ENCODE peak calls at places on chromosomes 11 and 22, in eight cellular contexts. B is stomach, X is astrocyte, L is transverse colon, Z is IMR-90, D is cardiac muscle cell, C is tibial artery, R is suprapubic skin. G is an unnamed sample.
A peak's percentile ranks its signal among the peaks of the same experiment; 100 is the strongest.

GRCh38 chr11:79352304-79352703 is 88.5 kb downstream of the TENM4 start:
- DNase-seq in Z (no peak), B (no peak), L (no peak), C (no peak), X (no peak), D (no peak), R (no peak), G (no peak)

GRCh38 chr22:17119481-17120202 is 1.5 kb downstream of the TMEM121B start:
- DNase-seq in L (peak; percentile 44), X (no peak), D (no peak), B (no peak), Z (no peak), C (no peak), R (no peak), G (no peak)

GRCh38 chr11:61186504-61186903 is 16.8 kb upstream of the PGA3 start:
- DNase-seq in D (no peak), L (no peak), B (no peak), C (no peak), Z (no peak), R (no peak), X (no peak), G (no peak)

GRCh38 chr11:62217191-62217748 is 8.8 kb downstream of the SCGB2A1 start:
- DNase-seq in R (no peak), L (no peak), C (no peak), D (peak; percentile 10), B (no peak), Z (no peak), X (no peak), G (no peak)

GRCh38 chr11:10654211-10655150 is 39.1 kb downstream of the IRAG1 start:
- DNase-seq in L (no peak), X (peak; percentile 68), B (no peak), Z (peak; percentile 67), C (no peak), D (peak; percentile 42), R (no peak), G (peak; percentile 40)

GRCh38 chr11:78164471-78164870 is 24.0 kb downstream of the KCTD21 start:
- DNase-seq in C (no peak), Z (no peak), B (no peak), D (no peak), X (no peak), R (no peak), L (no peak), G (no peak)

GRCh38 chr11:70464509-70465361 is 66.4 kb downstream of the CTTN start:
- DNase-seq in R (no peak), L (no peak), B (no peak), X (no peak), C (no peak), Z (no peak), D (no peak), G (no peak)

GRCh38 chr11:72975778-72976520 is 161.7 kb downstream of the ATG16L2 start:
- DNase-seq in X (peak; percentile 92), D (no peak), Z (peak; percentile 96), C (no peak), B (no peak), R (no peak), L (no peak), G (peak; percentile 79)

GRCh38 chr11:71135112-71135511 is 117.3 kb downstream of the SHANK2 start:
- DNase-seq in C (no peak), X (no peak), B (no peak), L (no peak), R (no peak), D (no peak), Z (no peak), G (no peak)

GRCh38 chr22:27238935-27239510 is 562.5 kb downstream of the MN1 start:
- DNase-seq in R (no peak), Z (peak; percentile 97), C (peak; percentile 69), D (peak; percentile 76), X (peak; percentile 100), L (no peak), B (no peak), G (peak; percentile 88)

GRCh38 chr11:61477734-61478148 is 30.8 kb upstream of the LRRC10B start:
- DNase-seq in B (peak; percentile 51), L (peak; percentile 52), R (no peak), D (peak; percentile 61), Z (no peak), C (peak; percentile 38), X (no peak), G (no peak)

GRCh38 chr22:30047364-30047738 is 32.9 kb upstream of the HORMAD2 start:
- DNase-seq in L (no peak), R (no peak), X (no peak), Z (peak; percentile 25), C (no peak), D (no peak), B (no peak), G (no peak)

GRCh38 chr22:32079110-32080089 is 36.3 kb downstream of the SLC5A1 start:
- DNase-seq in R (no peak), Z (peak; percentile 68), B (peak; percentile 35), D (peak; percentile 37), L (peak; percentile 21), X (peak; percentile 75), C (no peak), G (peak; percentile 61)

DNA sequence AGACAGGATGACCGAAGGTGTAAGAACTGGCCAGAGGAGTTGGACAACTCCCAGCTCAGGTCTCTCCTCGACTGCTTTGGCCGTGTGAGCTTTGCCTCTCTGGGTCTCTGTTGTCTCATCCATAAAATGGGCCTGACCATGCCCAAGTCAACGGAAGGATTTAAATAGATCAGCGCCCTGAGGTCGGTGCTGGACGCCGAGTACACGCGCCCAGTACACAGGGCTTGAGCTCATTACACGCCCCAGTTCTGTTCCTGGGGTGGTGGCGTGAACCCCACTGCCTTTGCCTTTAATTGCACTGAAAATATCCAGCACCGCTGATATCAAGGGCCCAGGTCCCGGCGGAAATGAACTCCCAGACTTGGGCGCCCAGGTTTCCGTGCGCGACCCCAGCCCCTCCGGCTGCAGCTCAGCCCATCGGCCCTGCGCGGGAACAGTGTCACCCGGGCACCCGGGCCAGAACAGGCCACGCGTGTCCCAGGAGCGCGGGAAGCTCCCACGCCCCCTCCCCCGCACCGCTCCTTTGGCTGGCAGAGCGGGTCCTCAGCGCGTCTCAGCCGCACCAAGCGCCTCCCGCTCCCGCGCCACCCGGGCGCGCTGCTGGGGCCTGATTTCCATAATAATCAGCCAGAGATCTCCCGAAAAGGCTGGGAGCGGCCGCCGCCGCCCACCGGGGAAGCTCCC is 42.2 kb downstream of the CYTH4 start:
- DNase-seq in D (no peak), X (no peak), Z (no peak), L (no peak), C (no peak), B (no peak), R (no peak), G (no peak)
- H3K4me1 ChIP-seq in D (no peaks in the 10 kb centered on the region), X (peaks cover 11% of the 10 kb centered on the region), Z (peaks cover 7% of the 10 kb centered on the region), L (peaks cover 12% of the 10 kb centered on the region), C (no peaks in the 10 kb centered on the region), B (peaks cover 14% of the 10 kb centered on the region), R (peaks cover 10% of the 10 kb centered on the region), G (peaks cover 22% of the 10 kb centered on the region)

GRCh38 chr22:49364398-49364797 is 463.3 kb downstream of the BRD1 start:
- DNase-seq in Z (no peak), D (no peak), B (peak; percentile 16), C (no peak), R (peak; percentile 37), X (no peak), L (no peak), G (no peak)
- TF ChIP-seq CTCF in Z (no peak), D (no peak), B (no peak), C (no peak), R (no peak), X (no peak), L (no peak), G (no peak)

DNA sequence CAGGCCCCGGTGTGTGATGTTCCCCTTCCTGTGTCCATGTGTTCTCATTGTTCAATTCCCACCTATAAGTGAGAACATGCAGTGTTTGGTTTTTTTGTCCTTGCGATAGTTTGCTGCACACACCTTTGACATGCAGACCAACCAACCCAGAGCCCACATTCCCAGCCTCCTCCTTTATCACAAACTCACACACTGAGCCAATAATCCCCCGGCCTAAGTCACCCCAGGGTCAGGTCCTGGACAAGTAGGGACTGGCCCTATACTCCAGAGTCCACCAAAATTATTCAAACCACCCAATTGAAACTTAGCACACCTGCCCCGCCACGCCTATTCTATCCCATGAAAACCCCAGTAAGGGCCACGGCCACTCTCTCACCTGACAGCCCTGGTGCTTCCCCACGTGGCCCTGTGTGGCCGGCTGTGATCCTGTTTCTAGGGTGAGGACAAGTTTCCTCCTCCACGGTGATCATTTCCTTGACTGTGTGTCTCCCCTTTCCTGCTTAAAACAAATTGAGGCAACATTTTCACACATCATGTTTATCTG is 83.1 kb upstream of the SLC22A12 start:
- DNase-seq in R (no peak), B (no peak), X (no peak), C (no peak), D (no peak), Z (no peak), L (no peak), G (no peak)
- H3K27me3 ChIP-seq in R (peaks cover 36% of the 10 kb centered on the region), B (no peaks in the 10 kb centered on the region), X (peaks cover 19% of the 10 kb centered on the region), C (peaks cover 45% of the 10 kb centered on the region), D (peaks cover 16% of the 10 kb centered on the region), Z (peaks cover 43% of the 10 kb centered on the region), L (peaks cover 34% of the 10 kb centered on the region), G (peaks cover 40% of the 10 kb centered on the region)

DNA sequence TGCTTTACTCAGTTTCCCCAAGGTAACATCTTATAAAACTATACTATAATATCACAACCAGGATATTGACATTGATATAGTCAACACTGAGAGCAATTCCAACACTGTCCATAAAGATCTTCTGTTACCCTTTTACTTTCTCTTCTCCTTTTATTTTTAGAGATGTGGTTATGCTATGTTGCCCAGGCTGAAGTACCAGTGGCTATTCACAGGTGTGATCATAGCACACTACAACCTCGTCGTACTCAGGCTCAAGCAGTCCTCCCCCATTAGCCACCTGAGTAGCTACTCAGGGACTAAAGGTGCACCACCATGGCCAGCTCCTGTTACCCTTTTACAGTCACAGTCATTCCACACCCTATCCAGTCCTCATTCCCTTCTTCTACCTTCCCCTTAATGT is 119.7 kb downstream of the CWF19L2 start:
- DNase-seq in L (no peak), X (no peak), B (no peak), R (no peak), D (no peak), C (no peak), Z (no peak), G (no peak)
- H3K4me1 ChIP-seq in L (no peaks in the 10 kb centered on the region), X (no peaks in the 10 kb centered on the region), B (no peaks in the 10 kb centered on the region), R (no peaks in the 10 kb centered on the region), D (no peaks in the 10 kb centered on the region), C (no peaks in the 10 kb centered on the region), Z (no peaks in the 10 kb centered on the region), G (no peaks in the 10 kb centered on the region)

DNA sequence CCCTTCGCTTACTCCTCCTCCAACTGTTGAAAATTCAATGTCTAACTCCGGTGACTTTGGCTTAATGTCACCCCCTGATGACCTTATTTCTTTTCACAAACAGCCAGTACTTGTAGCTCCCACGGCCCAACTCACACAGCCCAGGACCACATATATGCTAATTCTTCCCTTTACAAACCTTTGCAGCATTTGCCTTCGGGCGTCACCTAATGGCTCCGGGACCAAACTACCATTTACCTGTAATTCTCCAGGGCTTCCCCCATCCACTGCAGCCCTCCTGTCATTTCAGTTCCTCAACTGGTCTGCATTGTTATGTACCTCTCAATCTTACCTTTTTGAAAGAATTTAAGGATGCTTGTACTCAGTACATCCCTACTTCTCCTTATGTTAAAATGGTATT is 29.8 kb upstream of the OR56B4 start:
- DNase-seq in Z (no peak), L (no peak), D (no peak), B (no peak), X (no peak), C (no peak), R (no peak), G (no peak)
- TF ChIP-seq CTCF in Z (no peak), L (no peak), D (no peak), B (no peak), X (no peak), C (no peak), R (no peak), G (no peak)

GRCh38 chr22:49007013-49007653 is 820.5 kb downstream of the BRD1 start:
- DNase-seq in L (no peak), Z (no peak), D (no peak), B (peak; percentile 17), R (no peak), C (peak; percentile 7), X (no peak), G (no peak)
- H3K27me3 ChIP-seq in L (no peaks in the 10 kb centered on the region), Z (no peaks in the 10 kb centered on the region), D (no peaks in the 10 kb centered on the region), B (no peaks in the 10 kb centered on the region), R (peaks cover 34% of the 10 kb centered on the region), C (peaks cover 2% of the 10 kb centered on the region), X (no peaks in the 10 kb centered on the region), G (no peaks in the 10 kb centered on the region)

G was measured in foreskin keratinocyte.